ENCODE peak calls at places on chromosomes 13 and 19, in ten cellular contexts. S is BE2C, U is cardiac fibroblast, T is BJ, G is lower leg skin, B is stomach, E is GM12865, P is fibroblast of mammary gland, N is mesothelial cell of epicardium, W is hepatocyte. M is an unnamed sample.

GRCh38 chr19:42445948-42446347 is 3.2 kb upstream of the CXCL17 start:
- DNase-seq in E (no peak), P (no peak), S (no peak), W (no peak), T (no peak), U (no peak), B (no peak), G (no peak), N (no peak), M (no peak)

GRCh38 chr13:30049692-30050091 is 199.3 kb upstream of the UBL3 start:
- DNase-seq in G (no peak), U (no peak), B (no peak), S (no peak), E (no peak), T (no peak), W (no peak), N (no peak), P (no peak), M (no peak)

GRCh38 chr13:105996391-105997028 is 539.0 kb downstream of the EFNB2 start:
- DNase-seq in S (no peak), P (no peak), E (no peak), W (no peak), B (no peak), U (no peak), G (no peak), N (no peak), T (no peak), M (no peak)

GRCh38 chr19:48292798-48293197 is 22.9 kb downstream of the ZNF114 start:
- DNase-seq in N (no peak), U (peak; percentile 74), E (no peak), S (no peak), G (no peak), P (peak; percentile 97), W (no peak), T (no peak), B (no peak), M (no peak)

GRCh38 chr19:31264379-31264778 is 84.9 kb downstream of the TSHZ3 start:
- DNase-seq in P (no peak), G (no peak), W (no peak), B (no peak), S (no peak), T (no peak), N (no peak), E (no peak), U (no peak), M (no peak)

GRCh38 chr19:17333611-17334413 is 843 bp downstream of the ANO8 start:
- DNase-seq in U (peak; percentile 70), P (peak; percentile 84), G (no peak), T (no peak), B (peak; percentile 64), S (no peak), N (no peak), E (peak; percentile 86), W (peak; percentile 54), M (no peak)

GRCh38 chr19:41978470-41978869 is 15.6 kb downstream of the ATP1A3 start:
- DNase-seq in B (no peak), P (no peak), G (no peak), T (no peak), E (no peak), W (no peak), U (no peak), N (no peak), S (no peak), M (no peak)

GRCh38 chr13:24203726-24204295 is 43.3 kb downstream of the SPATA13 start:
- DNase-seq in E (peak; percentile 45), N (no peak), G (no peak), W (no peak), S (no peak), T (no peak), P (no peak), U (no peak), B (no peak), M (no peak)

GRCh38 chr19:21604351-21604926 is 99.0 kb downstream of the ZNF429 start:
- DNase-seq in W (no peak), N (no peak), T (no peak), S (no peak), G (no peak), E (no peak), B (no peak), U (peak; percentile 47), P (peak; percentile 5), M (no peak)

GRCh38 chr19:47832723-47833122 is 11.0 kb downstream of the CRX start:
- DNase-seq in S (no peak), N (no peak), B (no peak), G (no peak), E (no peak), P (no peak), U (no peak), T (no peak), W (no peak), M (no peak)

GRCh38 chr19:49638360-49638759 is 1.6 kb downstream of the RRAS start:
- DNase-seq in T (no peak), E (no peak), G (no peak), P (peak; percentile 29), W (no peak), S (no peak), N (no peak), U (peak; percentile 34), B (no peak), M (peak; percentile 30)

GRCh38 chr13:27476943-27477681 is 26.7 kb upstream of the MTIF3 start:
- DNase-seq in B (peak; percentile 76), N (no peak), G (no peak), T (no peak), S (no peak), U (no peak), W (peak; percentile 74), E (peak; percentile 78), P (peak; percentile 84), M (no peak)

GRCh38 chr19:12828494-12828893 is 5.9 kb downstream of the RTBDN start:
- DNase-seq in G (no peak), S (peak; percentile 95), B (peak; percentile 49), P (peak; percentile 33), T (no peak), E (peak; percentile 40), U (peak; percentile 57), W (peak; percentile 56), N (no peak), M (peak; percentile 69)

GRCh38 chr13:27395007-27395510 is 29.4 kb upstream of the GTF3A start:
- DNase-seq in U (no peak), P (no peak), T (no peak), G (no peak), W (no peak), S (no peak), B (no peak), E (no peak), N (no peak), M (no peak)

GRCh38 chr13:109447667-109448066 is 338.7 kb downstream of the IRS2 start:
- DNase-seq in S (no peak), B (no peak), G (no peak), E (no peak), U (no peak), N (no peak), T (no peak), P (no peak), W (no peak), M (no peak)

GRCh38 chr13:113350065-113350937 is 13.6 kb downstream of the GRTP1 start:
- DNase-seq in S (no peak), U (no peak), G (no peak), N (no peak), T (no peak), E (no peak), P (no peak), B (no peak), W (no peak), M (no peak)

GRCh38 chr19:16327501-16327900 is 2.9 kb downstream of the KLF2 start:
- DNase-seq in B (no peak), E (no peak), P (no peak), U (peak; percentile 40), S (no peak), T (no peak), G (no peak), N (no peak), W (no peak), M (no peak)

GRCh38 chr19:52114691-52115090 is 19.1 kb upstream of the ZNF841 start:
- DNase-seq in U (no peak), P (no peak), N (no peak), W (no peak), E (no peak), S (no peak), T (no peak), G (no peak), B (no peak), M (no peak)

DNA sequence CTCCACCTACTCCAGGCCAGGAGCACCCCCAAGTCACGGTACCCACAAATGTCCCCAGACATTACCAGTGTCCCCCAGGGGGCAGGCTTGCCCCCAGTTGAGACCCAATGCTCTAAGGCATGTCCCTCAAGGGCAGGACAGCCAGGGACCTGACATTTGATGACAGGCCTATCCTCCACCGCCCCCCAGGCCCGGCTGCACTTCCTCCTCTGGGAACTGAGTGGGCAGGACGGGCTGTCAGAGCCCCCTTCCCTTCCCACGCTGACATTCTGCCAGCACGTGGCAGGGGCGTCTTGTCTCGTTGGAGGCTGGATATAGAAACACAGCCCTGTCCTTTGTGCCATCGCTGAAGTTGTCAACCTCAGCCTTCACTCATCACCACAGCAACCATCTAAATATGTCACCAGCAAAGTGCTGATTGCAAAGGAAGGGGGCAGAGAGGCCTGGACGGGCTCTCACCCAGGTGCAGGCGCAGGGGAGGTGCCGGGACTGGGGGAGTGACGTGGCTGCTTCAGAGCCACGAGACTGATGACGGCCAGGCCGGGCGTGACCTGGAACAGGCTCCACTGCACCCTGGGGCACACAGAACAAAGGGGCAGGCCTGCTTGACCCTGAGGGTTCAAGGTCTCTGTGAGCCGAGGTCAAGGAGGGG is 38.4 kb downstream of the GNG7 start:
- DNase-seq in G (no peak), U (peak; percentile 5), P (no peak), T (no peak), N (no peak), S (no peak), W (no peak), E (peak; percentile 74), B (peak; percentile 47), M (no peak)
- TF ChIP-seq CTCF in G (no peak), U (no peak), P (peak; percentile 10), T (no peak), N (no peak), S (no peak), W (no peak), E (peak; percentile 19), B (no peak), M (no peak)

GRCh38 chr13:96075953-96076543 is 13.9 kb upstream of the HS6ST3 start:
- DNase-seq in W (peak; percentile 12), N (no peak), S (no peak), G (no peak), P (peak; percentile 25), U (peak; percentile 49), T (no peak), B (no peak), E (peak; percentile 22), M (no peak)
- TF ChIP-seq CTCF in W (peak; percentile 42), N (peak; percentile 72), S (peak; percentile 71), G (no peak), P (peak; percentile 71), U (peak; percentile 69), T (peak; percentile 66), B (no peak), E (peak; percentile 55), M (peak; percentile 54)

GRCh38 chr13:97588993-97589392 is 155.0 kb downstream of the RAP2A start:
- DNase-seq in N (no peak), T (no peak), G (no peak), U (no peak), B (no peak), E (no peak), W (no peak), S (no peak), P (no peak), M (no peak)
- TF ChIP-seq CTCF in N (no peak), T (no peak), G (no peak), U (no peak), B (no peak), E (no peak), W (no peak), S (peak; percentile 18), P (no peak), M (no peak)

GRCh38 chr19:40744554-40745401 is 5.5 kb downstream of the ACTMAP start:
- DNase-seq in P (no peak), B (no peak), E (peak; percentile 34), T (no peak), S (no peak), W (peak; percentile 49), N (no peak), U (no peak), G (no peak), M (no peak)
- TF ChIP-seq CTCF in P (no peak), B (no peak), E (peak; percentile 17), T (no peak), S (no peak), W (peak; percentile 13), N (no peak), U (no peak), G (no peak), M (no peak)

M was measured in nephron progenitor cell.